ENCODE peak calls at places on chromosomes 7 and 10, in six cellular contexts. H, O, S, I, P and E are unnamed samples. For H3K4me1 and H3K27me3, the result is how much of the 10 kb centered on the place peaks cover.

GRCh38 chr10:122381680-122382079 is 7.2 kb downstream of the PLEKHA1 start:
- DNase-seq in O (no peak), I (peak), H (no peak), P (no peak), S (no peak), E (no peak)

GRCh38 chr10:16360001-16360400 is 76.8 kb upstream of the PTER start:
- DNase-seq in O (no peak), P (no peak), I (no peak), S (no peak), H (no peak), E (no peak)

GRCh38 chr7:6227294-6227846 is 45.1 kb downstream of the CYTH3 start:
- DNase-seq in S (peak), P (no peak), I (no peak), O (no peak), H (no peak), E (no peak)

GRCh38 chr7:72343991-72344390 is 68.1 kb downstream of the CALN1 start:
- DNase-seq in H (no peak), O (no peak), P (no peak), I (no peak), S (no peak), E (no peak)

GRCh38 chr7:2198206-2198605 is 34.5 kb downstream of the MAD1L1 start:
- DNase-seq in S (no peak), P (no peak), O (peak), H (no peak), I (no peak), E (no peak)

GRCh38 chr7:92904292-92905131 is 68.1 kb upstream of the CDK6 start:
- DNase-seq in S (no peak), H (no peak), P (peak), I (peak), O (no peak), E (peak)

GRCh38 chr7:140369294-140369693 is 29.0 kb downstream of the SLC37A3 start:
- DNase-seq in I (no peak), O (no peak), S (no peak), P (no peak), H (no peak), E (no peak)

GRCh38 chr7:91953618-91954017 is 13.0 kb downstream of the AKAP9 start:
- DNase-seq in P (no peak), S (no peak), H (no peak), O (no peak), I (peak), E (no peak)

GRCh38 chr7:139995034-139995915 is 67.5 kb downstream of the PARP12 start:
- DNase-seq in O (peak), P (no peak), I (no peak), S (peak), H (peak), E (no peak)

GRCh38 chr7:110051386-110051785 is 1039.5 kb upstream of the LRRN3 start:
- DNase-seq in S (no peak), I (no peak), P (no peak), O (no peak), H (no peak), E (no peak)

GRCh38 chr7:104231054-104232046 is 23.5 kb upstream of the ORC5 start:
- DNase-seq in O (no peak), S (peak), H (peak), P (peak), I (peak), E (peak)

GRCh38 chr7:80833289-80834104 is 85.4 kb downstream of the SEMA3C start:
- DNase-seq in S (no peak), P (no peak), H (no peak), I (no peak), O (no peak), E (no peak)

GRCh38 chr10:97071491-97071890 is 114.3 kb downstream of the SLIT1 start:
- DNase-seq in H (no peak), I (no peak), S (no peak), O (no peak), P (no peak), E (no peak)

GRCh38 chr10:73840403-73841301 is 29.3 kb upstream of the NDST2 start:
- DNase-seq in P (no peak), S (no peak), H (no peak), O (peak), I (peak), E (no peak)

GRCh38 chr7:104933433-104934074 is 80.5 kb upstream of the KMT2E start:
- DNase-seq in S (no peak), H (no peak), O (no peak), P (no peak), I (no peak), E (no peak)

GRCh38 chr7:157527686-157528085 is 190.9 kb downstream of the DNAJB6 start:
- DNase-seq in P (no peak), I (no peak), H (no peak), O (peak), S (no peak), E (no peak)

GRCh38 chr7:151768805-151769188 is 108.1 kb downstream of the PRKAG2 start:
- DNase-seq in I (no peak), S (no peak), O (no peak), P (no peak), H (no peak), E (no peak)

GRCh38 chr7:27519801-27520200 is 142.9 kb downstream of the HIBADH start:
- DNase-seq in O (no peak), P (no peak), I (no peak), S (no peak), H (no peak), E (no peak)

GRCh38 chr7:2016021-2016631 is 216.6 kb downstream of the MAD1L1 start:
- DNase-seq in H (no peak), I (no peak), P (no peak), S (no peak), O (peak), E (peak)

GRCh38 chr10:17432738-17433137 is 21.7 kb downstream of the ST8SIA6 start:
- DNase-seq in P (no peak), I (no peak), O (no peak), S (no peak), H (no peak), E (no peak)

GRCh38 chr7:153087498-153087897 is 327.9 kb downstream of the ACTR3B start:
- DNase-seq in S (no peak), I (no peak), O (no peak), H (no peak), P (no peak), E (peak)
- TF ChIP-seq CTCF in S (no peak), I (no peak), O (no peak), H (no peak), P (no peak), E (no peak)

GRCh38 chr7:116171094-116171493 is 39.2 kb upstream of the TES start:
- DNase-seq in O (no peak), H (no peak), I (no peak), P (no peak), S (peak), E (no peak)
- H3K4me1 ChIP-seq in O (under half), H (under half), I (half or more), P (under half), S (under half), E (under half)

DNA sequence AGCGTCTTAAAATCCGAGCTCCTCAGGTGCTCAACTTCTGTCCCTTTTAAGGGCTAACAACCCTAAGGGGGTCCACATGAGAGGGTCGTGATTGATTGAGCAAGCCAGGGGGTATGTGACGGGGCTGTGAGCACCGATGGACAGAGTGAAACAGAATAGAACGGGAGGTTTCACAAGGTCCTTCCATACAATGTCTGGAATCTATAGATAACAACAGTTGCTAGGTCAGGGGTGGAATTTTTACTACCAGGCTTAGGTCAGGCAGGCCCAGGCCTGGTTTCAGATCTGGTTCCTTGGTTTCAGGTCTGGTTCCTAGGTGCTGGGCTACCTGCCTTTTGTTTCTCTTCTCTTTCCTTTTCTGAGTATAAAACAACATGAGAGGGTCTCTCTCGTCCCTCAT is 80.9 kb downstream of the PTN start:
- DNase-seq in O (no peak), H (no peak), S (no peak), P (no peak), I (no peak), E (no peak)
- H3K27me3 ChIP-seq in O (under half), H (under half), S (under half), P (under half), I (under half), E (under half)

GRCh38 chr10:62684911-62685310 is 119.6 kb upstream of the ADO start:
- DNase-seq in S (no peak), H (no peak), I (no peak), P (no peak), O (no peak), E (no peak)

GRCh38 chr10:62687230-62687748 is 117.2 kb upstream of the ADO start:
- DNase-seq in O (no peak), H (no peak), I (no peak), P (no peak), S (no peak), E (no peak)

GRCh38 chr10:62681211-62681940 is 123.1 kb upstream of the ADO start:
- DNase-seq in S (no peak), H (no peak), P (no peak), O (no peak), I (peak), E (no peak)
- TF ChIP-seq CTCF in S (no peak), H (no peak), P (no peak), O (no peak), I (peak), E (no peak)